ENCODE peak calls at places on chromosomes 3 and 15, in nine cellular contexts. U is PC-9; F is adrenal gland; W is fibroblast of the aortic adventitia; X is CD8-positive, alpha-beta T cell; R is transverse colon; C is choroid plexus epithelial cell; S is body of pancreas; A is uterus. G is an unnamed sample.

GRCh38 chr3:183844606-183845005 is 19.2 kb upstream of the MAP6D1 start:
- DNase-seq in X (no peak), R (no peak), U (no peak), F (no peak), W (peak), A (no peak), S (no peak), C (peak), G (peak)

GRCh38 chr15:57114070-57114469 is 195.6 kb downstream of the TCF12 start:
- DNase-seq in X (no peak), S (no peak), C (peak), F (peak), A (no peak), U (no peak), R (peak), W (no peak), G (peak)

GRCh38 chr3:5195605-5196004 is 8.1 kb downstream of the EDEM1 start:
- DNase-seq in R (no peak), A (no peak), F (peak), C (no peak), X (no peak), W (no peak), S (no peak), U (peak), G (no peak)

GRCh38 chr3:38226273-38226672 is 39.3 kb upstream of the SLC22A13 start:
- DNase-seq in C (peak), U (no peak), X (no peak), W (peak), F (no peak), S (no peak), R (no peak), A (no peak), G (no peak)

GRCh38 chr3:190883973-190884832 is 21.7 kb upstream of the GMNC start:
- DNase-seq in R (peak), C (peak), X (no peak), U (peak), A (peak), S (peak), W (peak), F (peak), G (peak)

GRCh38 chr3:181252626-181253025 is 263.1 kb upstream of the DNAJC19 start:
- DNase-seq in W (no peak), U (no peak), R (no peak), C (no peak), A (no peak), X (no peak), F (no peak), S (no peak), G (no peak)

GRCh38 chr3:73270839-73271483 is 209.5 kb downstream of the EBLN2 start:
- DNase-seq in A (no peak), X (no peak), W (peak), S (no peak), F (no peak), C (no peak), R (no peak), U (no peak), G (peak)

GRCh38 chr3:69200384-69201068 is 78.1 kb upstream of the LMOD3 start:
- DNase-seq in U (peak), C (peak), S (peak), R (peak), W (peak), X (no peak), A (peak), F (peak), G (peak)

GRCh38 chr3:54792584-54792983 is 135.3 kb downstream of the LRTM1 start:
- DNase-seq in C (no peak), X (no peak), R (no peak), U (no peak), F (no peak), W (no peak), A (no peak), S (no peak), G (no peak)

GRCh38 chr3:8500208-8500961 is 1.2 kb upstream of the LMCD1 start:
- DNase-seq in C (peak), F (no peak), X (no peak), S (peak), A (no peak), W (peak), R (no peak), U (peak), G (peak)

GRCh38 chr3:101203411-101203810 is 117.0 kb downstream of the IMPG2 start:
- DNase-seq in S (no peak), U (no peak), A (no peak), X (no peak), R (no peak), F (no peak), C (peak), W (peak), G (peak)

GRCh38 chr3:102165367-102165766 is 269.4 kb upstream of the ZPLD1 start:
- DNase-seq in C (peak), W (peak), A (no peak), X (no peak), R (no peak), U (no peak), F (no peak), S (no peak), G (peak)

GRCh38 chr3:141454906-141455602 is 31.8 kb upstream of the RASA2 start:
- DNase-seq in A (no peak), R (no peak), X (peak), U (peak), C (peak), W (peak), S (no peak), F (peak), G (peak)

GRCh38 chr3:127177226-127177625 is 15.7 kb upstream of the PRR23E start:
- DNase-seq in R (no peak), C (peak), X (no peak), A (no peak), S (no peak), F (no peak), W (peak), U (peak), G (no peak)

GRCh38 chr15:45037936-45038335 is 14.9 kb downstream of the SORD start:
- DNase-seq in X (no peak), R (no peak), S (no peak), U (no peak), C (no peak), W (no peak), A (no peak), F (no peak), G (no peak)

GRCh38 chr3:126542340-126543241 is 16.1 kb downstream of the C3orf22 start:
- DNase-seq in S (peak), R (peak), X (no peak), C (no peak), U (no peak), W (no peak), F (no peak), A (peak), G (no peak)

GRCh38 chr3:73448761-73449290 is 175.9 kb downstream of the PDZRN3 start:
- DNase-seq in U (no peak), A (no peak), R (no peak), W (no peak), S (no peak), X (no peak), C (no peak), F (no peak), G (no peak)

GRCh38 chr3:38124324-38125122 is 12.4 kb downstream of the ACAA1 start:
- DNase-seq in A (no peak), R (no peak), C (no peak), X (no peak), F (no peak), W (no peak), U (no peak), S (no peak), G (no peak)

GRCh38 chr3:16918683-16919025 is 33.9 kb downstream of the PLCL2 start:
- DNase-seq in S (no peak), X (no peak), F (no peak), C (no peak), R (no peak), A (no peak), W (no peak), U (no peak), G (no peak)

GRCh38 chr3:16917256-16917935 is 32.6 kb downstream of the PLCL2 start:
- DNase-seq in F (no peak), C (no peak), R (no peak), X (no peak), W (peak), S (no peak), U (no peak), A (no peak), G (no peak)

GRCh38 chr3:16913264-16913580 is 28.5 kb downstream of the PLCL2 start:
- DNase-seq in S (no peak), F (no peak), C (no peak), A (no peak), U (no peak), W (no peak), X (no peak), R (no peak), G (no peak)

GRCh38 chr3:16917980-16918682 is 33.4 kb downstream of the PLCL2 start:
- DNase-seq in W (no peak), R (no peak), C (no peak), S (no peak), U (no peak), A (no peak), F (no peak), X (no peak), G (no peak)

GRCh38 chr3:16916840-16917239 is 32.1 kb downstream of the PLCL2 start:
- DNase-seq in W (peak), C (peak), S (no peak), F (no peak), X (no peak), U (no peak), R (no peak), A (no peak), G (no peak)
- H3K4me3 ChIP-seq in W (no peak), C (no peak), S (no peak), F (no peak), X (no peak), U (no peak), R (no peak), A (no peak), G (no peak)

GRCh38 chr15:62363913-62364312 is 198.8 kb upstream of the C2CD4B start:
- DNase-seq in A (no peak), W (peak), F (no peak), U (no peak), C (no peak), X (no peak), R (no peak), S (no peak), G (no peak)
- TF ChIP-seq CTCF in A (no peak), W (no peak), F (no peak), U (no peak), C (no peak), X (no peak), R (no peak), S (no peak), G (no peak)

GRCh38 chr3:173395412-173396181 is 1.9 kb upstream of the NLGN1 start:
- DNase-seq in S (peak), F (peak), R (peak), X (peak), A (peak), U (peak), C (peak), W (peak), G (peak)

GRCh38 chr3:173396191-173397041 is 1.1 kb upstream of the NLGN1 start:
- DNase-seq in C (no peak), W (peak), U (peak), F (no peak), R (no peak), X (no peak), S (no peak), A (no peak), G (no peak)

GRCh38 chr3:173399001-173399400 is 1.5 kb downstream of the NLGN1 start:
- DNase-seq in W (no peak), F (no peak), R (no peak), U (no peak), C (no peak), X (no peak), S (no peak), A (no peak), G (no peak)

GRCh38 chr3:173397161-173398110 is at the start of gene NLGN1:
- DNase-seq in W (peak), U (peak), C (peak), X (no peak), A (peak), S (peak), R (peak), F (peak), G (peak)

GRCh38 chr3:173398111-173398479 is 551 bp downstream of the NLGN1 start:
- DNase-seq in X (no peak), S (no peak), A (no peak), W (peak), C (peak), F (no peak), U (no peak), R (no peak), G (peak)
- H3K4me3 ChIP-seq in X (no peak), S (no peak), A (peak), W (peak), C (peak), F (no peak), U (peak), R (peak), G (peak)

DNA sequence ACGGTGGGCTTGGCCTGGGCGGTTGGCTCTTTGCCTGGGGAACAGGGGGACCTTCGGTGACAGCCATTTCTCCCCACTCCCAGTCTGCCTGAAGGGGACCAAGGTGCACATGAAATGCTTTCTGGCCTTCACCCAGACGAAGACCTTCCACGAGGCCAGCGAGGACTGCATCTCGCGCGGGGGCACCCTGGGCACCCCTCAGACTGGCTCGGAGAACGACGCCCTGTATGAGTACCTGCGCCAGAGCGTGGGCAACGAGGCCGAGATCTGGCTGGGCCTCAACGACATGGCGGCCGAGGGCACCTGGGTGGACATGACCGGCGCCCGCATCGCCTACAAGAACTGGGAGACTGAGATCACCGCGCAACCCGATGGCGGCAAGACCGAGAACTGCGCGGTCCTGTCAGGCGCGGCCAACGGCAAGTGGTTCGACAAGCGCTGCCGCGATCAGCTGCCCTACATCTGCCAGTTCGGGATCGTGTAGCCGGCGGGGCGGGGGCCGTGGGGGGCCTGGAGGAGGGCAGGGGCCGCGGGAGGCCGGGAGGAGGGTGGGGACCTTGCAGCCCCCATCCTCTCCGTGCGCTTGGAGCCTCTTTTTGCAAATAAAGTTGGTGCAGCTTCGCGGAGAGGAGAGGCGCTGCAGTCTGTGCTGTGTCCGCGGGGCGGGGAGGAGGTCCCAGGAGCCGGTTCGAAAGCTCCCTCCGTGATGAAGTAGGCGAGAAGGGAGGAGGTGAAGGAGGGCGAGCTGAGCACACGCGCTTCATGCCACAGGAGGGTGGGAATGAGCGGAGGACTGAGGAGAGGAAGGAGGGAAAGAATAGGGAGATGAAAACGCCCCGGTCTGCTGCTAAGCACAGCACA is 9.6 kb downstream of the CLEC3B start:
- DNase-seq in A (peak), X (peak), R (no peak), F (peak), U (no peak), W (peak), S (no peak), C (peak), G (no peak)
- TF ChIP-seq CTCF in A (no peak), X (no peak), R (peak), F (no peak), U (no peak), W (no peak), S (no peak), C (peak), G (peak)